ENCODE peak calls at places on chromosomes 16 and 17, in nine cellular contexts. M is GM23248, F is 8988T, V is COR-L47, Q is cardiac fibroblast, U is fibroblast of the conjunctiva, K is EL, T is anterior cingulate cortex, Z is occipital lobe. Y is an unnamed sample.

GRCh38 chr17:29069526-29070041 is 26.6 kb downstream of the PIPOX start:
- DNase-seq in M (peak), F (no peak), V (no peak), Q (no peak), U (no peak), K (peak), T (peak), Z (no peak), Y (no peak)

GRCh38 chr16:10972108-10972955 is 28.0 kb downstream of the CLEC16A start:
- DNase-seq in M (no peak), F (no peak), V (no peak), Q (no peak), U (no peak), K (no peak), T (no peak), Z (no peak), Y (no peak)

GRCh38 chr17:8430966-8431365 is 4.7 kb upstream of the NDEL1 start:
- DNase-seq in M (peak), F (no peak), V (no peak), Q (peak), U (peak), K (peak), T (no peak), Z (no peak), Y (no peak)

GRCh38 chr17:57957120-57957850 is 2.1 kb upstream of the CUEDC1 start:
- DNase-seq in M (no peak), F (no peak), V (no peak), Q (no peak), U (no peak), K (no peak), T (no peak), Z (no peak), Y (no peak)

GRCh38 chr16:15772579-15773293 is 84.1 kb downstream of the MYH11 start:
- DNase-seq in M (no peak), F (no peak), V (no peak), Q (no peak), U (no peak), K (no peak), T (no peak), Z (no peak), Y (no peak)

GRCh38 chr16:79677799-79678525 is 77.4 kb upstream of the MAF start:
- DNase-seq in M (no peak), F (no peak), V (no peak), Q (no peak), U (no peak), K (no peak), T (no peak), Z (no peak), Y (no peak)

GRCh38 chr17:80749611-80750010 is 205.0 kb downstream of the RPTOR start:
- DNase-seq in M (no peak), F (no peak), V (no peak), Q (no peak), U (no peak), K (no peak), T (no peak), Z (no peak), Y (no peak)

GRCh38 chr17:41648411-41649195 is 24.2 kb upstream of the KRT17 start:
- DNase-seq in M (peak), F (peak), V (peak), Q (peak), U (peak), K (peak), T (peak), Z (peak), Y (peak)

GRCh38 chr16:4378202-4378666 is 6.6 kb downstream of the VASN start:
- DNase-seq in M (peak), F (no peak), V (no peak), Q (peak), U (no peak), K (no peak), T (no peak), Z (no peak), Y (no peak)

GRCh38 chr16:2692251-2692947 is 10.1 kb downstream of the KCTD5 start:
- DNase-seq in M (no peak), F (no peak), V (no peak), Q (no peak), U (no peak), K (no peak), T (peak), Z (peak), Y (no peak)

GRCh38 chr16:57732011-57732410 is 3.6 kb upstream of the KATNB1 start:
- DNase-seq in M (peak), F (no peak), V (no peak), Q (peak), U (no peak), K (peak), T (no peak), Z (no peak), Y (no peak)

GRCh38 chr16:81137012-81137335 is 40.8 kb upstream of the GCSH start:
- DNase-seq in M (peak), F (no peak), V (no peak), Q (peak), U (peak), K (peak), T (no peak), Z (no peak), Y (no peak)

GRCh38 chr16:29994613-29995329 is 646 bp downstream of the HIRIP3 start:
- DNase-seq in M (peak), F (no peak), V (no peak), Q (peak), U (peak), K (peak), T (no peak), Z (no peak), Y (no peak)

GRCh38 chr17:79739148-79740062 is 8.7 kb downstream of the ENPP7 start:
- DNase-seq in M (peak), F (no peak), V (no peak), Q (no peak), U (no peak), K (peak), T (no peak), Z (no peak), Y (no peak)

GRCh38 chr17:60941028-60941427 is 263.4 kb downstream of the BCAS3 start:
- DNase-seq in M (peak), F (no peak), V (no peak), Q (peak), U (peak), K (peak), T (peak), Z (no peak), Y (no peak)

GRCh38 chr16:56493815-56494214 is 26.0 kb downstream of the BBS2 start:
- DNase-seq in M (no peak), F (no peak), V (no peak), Q (no peak), U (no peak), K (no peak), T (no peak), Z (no peak), Y (no peak)

GRCh38 chr17:2250140-2251095 is 53.2 kb downstream of the SMG6 start:
- DNase-seq in M (peak), F (no peak), V (no peak), Q (peak), U (no peak), K (peak), T (no peak), Z (no peak), Y (no peak)

GRCh38 chr16:87182759-87183158 is 134.4 kb downstream of the C16orf95 start:
- DNase-seq in M (no peak), F (no peak), V (no peak), Q (no peak), U (no peak), K (no peak), T (no peak), Z (no peak), Y (no peak)

GRCh38 chr17:67082110-67082509 is 37.8 kb downstream of the CACNG1 start:
- DNase-seq in M (no peak), F (no peak), V (no peak), Q (no peak), U (no peak), K (no peak), T (no peak), Z (no peak), Y (no peak)

GRCh38 chr17:74192950-74193781 is 10.3 kb upstream of the RPL38 start:
- DNase-seq in M (no peak), F (no peak), V (peak), Q (peak), U (no peak), K (no peak), T (peak), Z (no peak), Y (no peak)

GRCh38 chr17:28478940-28479615 is 5.6 kb downstream of the SLC13A2 start:
- DNase-seq in M (peak), F (no peak), V (no peak), Q (peak), U (no peak), K (no peak), T (no peak), Z (no peak), Y (no peak)

GRCh38 chr16:22699356-22699755 is 114.6 kb upstream of the HS3ST2 start:
- DNase-seq in M (no peak), F (no peak), V (no peak), Q (no peak), U (no peak), K (no peak), T (no peak), Z (no peak), Y (no peak)

GRCh38 chr16:85354623-85355514 is 242.6 kb upstream of the CIBAR2 start:
- DNase-seq in M (peak), F (no peak), V (no peak), Q (peak), U (peak), K (peak), T (no peak), Z (no peak), Y (no peak)

GRCh38 chr17:32356750-32357149 is 6.8 kb downstream of the ZNF207 start:
- DNase-seq in M (peak), F (no peak), V (no peak), Q (no peak), U (no peak), K (no peak), T (no peak), Z (no peak), Y (no peak)

GRCh38 chr16:9062301-9062700 is 29.1 kb upstream of the HAPSTR1 start:
- DNase-seq in M (no peak), F (no peak), V (no peak), Q (no peak), U (no peak), K (no peak), T (no peak), Z (no peak), Y (no peak)

Y was measured in activated gamma-delta T cell treated with anti-CD3 and anti-CD28 coated beads, Interleukin-2, amount 50 U/mL, for 16 hours.